ENCODE peak calls at places on chromosomes 7 and 10, in seven cellular contexts. O, J, P, R, D, X and Q are unnamed samples.
A peak's percentile ranks its signal among the peaks of the same experiment; 100 is the strongest.

GRCh38 chr7:149136118-149136517 is 10.0 kb upstream of the ZNF425 start:
- DNase-seq in O (no peak), J (no peak), P (no peak), R (no peak), D (no peak), X (no peak), Q (no peak)

GRCh38 chr10:93261961-93262610 is 188.4 kb downstream of the CYP26A1 start:
- DNase-seq in O (no peak), J (no peak), P (peak; percentile 49), R (peak; percentile 58), D (no peak), X (no peak), Q (no peak)

GRCh38 chr7:50978633-50979215 is 196.0 kb upstream of the GRB10 start:
- DNase-seq in O (no peak), J (no peak), P (peak; percentile 16), R (no peak), D (no peak), X (peak; percentile 56), Q (no peak)

GRCh38 chr10:132918617-132919373 is 23.6 kb downstream of the CFAP46 start:
- DNase-seq in O (no peak), J (no peak), P (no peak), R (no peak), D (no peak), X (no peak), Q (no peak)

GRCh38 chr10:96968682-96969423 is 136.8 kb downstream of the LCOR start:
- DNase-seq in O (no peak), J (no peak), P (no peak), R (no peak), D (no peak), X (no peak), Q (no peak)

GRCh38 chr10:125001313-125002043 is 59.6 kb downstream of the ZRANB1 start:
- DNase-seq in O (no peak), J (no peak), P (no peak), R (no peak), D (no peak), X (no peak), Q (no peak)

GRCh38 chr10:77236700-77237099 is 400.9 kb downstream of the KCNMA1 start:
- DNase-seq in O (no peak), J (no peak), P (peak; percentile 63), R (peak; percentile 79), D (no peak), X (no peak), Q (no peak)

GRCh38 chr7:101575168-101575567 is 53.9 kb downstream of the MYL10 start:
- DNase-seq in O (no peak), J (peak; percentile 93), P (no peak), R (no peak), D (no peak), X (peak; percentile 84), Q (no peak)

GRCh38 chr10:97013568-97013967 is 172.2 kb downstream of the SLIT1 start:
- DNase-seq in O (no peak), J (peak; percentile 19), P (no peak), R (no peak), D (no peak), X (no peak), Q (no peak)

GRCh38 chr10:7184660-7185366 is 226.0 kb downstream of the SFMBT2 start:
- DNase-seq in O (no peak), J (no peak), P (no peak), R (no peak), D (no peak), X (no peak), Q (peak; percentile 8)

GRCh38 chr10:58743466-58744115 is 230.9 kb downstream of the BICC1 start:
- DNase-seq in O (peak; percentile 41), J (no peak), P (peak; percentile 7), R (peak; percentile 85), D (no peak), X (peak; percentile 88), Q (peak; percentile 94)

GRCh38 chr7:66912195-66912594 is 8.8 kb upstream of the TMEM248 start:
- DNase-seq in O (no peak), J (no peak), P (no peak), R (no peak), D (no peak), X (no peak), Q (no peak)

GRCh38 chr7:66905689-66906088 is 15.3 kb upstream of the TMEM248 start:
- DNase-seq in O (no peak), J (peak; percentile 62), P (no peak), R (no peak), D (peak; percentile 56), X (peak; percentile 70), Q (peak; percentile 11)

GRCh38 chr7:66907731-66908130 is 13.3 kb upstream of the TMEM248 start:
- DNase-seq in O (no peak), J (no peak), P (no peak), R (no peak), D (no peak), X (no peak), Q (no peak)

GRCh38 chr7:66913118-66914049 is 7.6 kb upstream of the TMEM248 start:
- DNase-seq in O (no peak), J (no peak), P (no peak), R (no peak), D (no peak), X (peak; percentile 72), Q (no peak)

GRCh38 chr7:66910789-66911188 is 10.2 kb upstream of the TMEM248 start:
- DNase-seq in O (no peak), J (no peak), P (no peak), R (no peak), D (no peak), X (no peak), Q (no peak)
- H3K18ac ChIP-seq in O (no peak overlapping the region), J (no peak overlapping the region), P (no peak overlapping the region), R (no peak overlapping the region), D (no peak overlapping the region), X (no peak overlapping the region), Q (no peak overlapping the region)

GRCh38 chr7:78578701-78579100 is 780.1 kb downstream of the PHTF2 start:
- DNase-seq in O (peak; percentile 59), J (peak; percentile 78), P (no peak), R (no peak), D (no peak), X (peak; percentile 93), Q (no peak)
- H3K18ac ChIP-seq in O (no peak overlapping the region), J (no peak overlapping the region), P (no peak overlapping the region), R (no peak overlapping the region), D (no peak overlapping the region), X (peak overlapping the region; percentile 88), Q (no peak overlapping the region)

GRCh38 chr7:6486438-6487183 is 38.9 kb upstream of the DAGLB start:
- DNase-seq in O (no peak), J (no peak), P (no peak), R (no peak), D (no peak), X (no peak), Q (no peak)

GRCh38 chr7:6487184-6487545 is 39.4 kb upstream of the DAGLB start:
- DNase-seq in O (no peak), J (no peak), P (no peak), R (no peak), D (no peak), X (no peak), Q (no peak)

GRCh38 chr7:6494365-6494764 is 46.6 kb upstream of the DAGLB start:
- DNase-seq in O (no peak), J (no peak), P (no peak), R (no peak), D (no peak), X (no peak), Q (no peak)

DNA sequence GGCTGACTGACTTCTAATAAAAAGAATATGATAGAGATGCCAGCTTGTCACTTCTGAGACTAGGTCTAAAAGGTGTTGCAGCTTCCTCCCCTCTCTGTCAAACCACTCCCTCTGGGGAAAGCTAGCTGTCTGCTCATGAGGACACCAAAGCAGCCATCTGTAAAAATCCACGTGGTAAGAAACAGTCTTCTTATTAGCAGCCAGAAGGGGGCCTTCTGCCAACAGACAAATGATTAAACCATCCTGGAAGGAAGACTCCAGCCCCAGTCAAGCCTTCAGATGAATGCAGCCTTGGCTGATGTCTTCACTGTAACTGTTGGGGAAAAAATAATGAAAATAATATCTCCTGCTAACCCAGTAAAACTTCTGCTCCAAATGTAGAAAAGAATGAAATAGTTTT is 41.9 kb upstream of the DAGLB start:
- DNase-seq in O (no peak), J (no peak), P (no peak), R (no peak), D (no peak), X (peak; percentile 64), Q (no peak)
- H3K18ac ChIP-seq in O (no peak overlapping the region), J (no peak overlapping the region), P (no peak overlapping the region), R (no peak overlapping the region), D (no peak overlapping the region), X (no peak overlapping the region), Q (no peak overlapping the region)

GRCh38 chr10:80436459-80437098 is 17.5 kb upstream of the TSPAN14 start:
- DNase-seq in O (no peak), J (no peak), P (no peak), R (no peak), D (no peak), X (no peak), Q (peak; percentile 25)
- H3K18ac ChIP-seq in O (no peak overlapping the region), J (no peak overlapping the region), P (no peak overlapping the region), R (no peak overlapping the region), D (no peak overlapping the region), X (no peak overlapping the region), Q (no peak overlapping the region)

DNA sequence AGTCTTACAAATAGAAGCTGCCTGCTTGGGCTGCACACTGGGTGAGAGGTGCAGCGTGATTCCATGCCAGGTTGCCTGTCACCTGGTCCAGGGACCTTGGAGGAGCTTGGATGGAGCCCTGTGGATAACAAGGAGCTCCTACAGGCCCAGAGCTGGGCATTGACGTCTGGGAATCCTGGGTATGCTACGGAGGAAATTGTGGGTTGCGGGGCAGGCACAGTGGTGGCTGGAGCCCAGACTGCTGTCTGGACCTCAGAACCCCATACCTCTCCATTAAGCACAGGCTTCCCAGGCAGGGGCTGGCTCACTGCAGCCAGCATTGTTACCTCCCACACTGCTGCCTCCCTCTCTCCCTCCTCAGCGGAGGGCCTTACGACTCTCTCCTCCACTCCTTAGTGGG is 309.1 kb downstream of the RPS24 start:
- DNase-seq in O (no peak), J (peak; percentile 11), P (no peak), R (no peak), D (peak; percentile 32), X (no peak), Q (no peak)
- H3K18ac ChIP-seq in O (peak overlapping the region; percentile 21), J (peak overlapping the region; percentile 18), P (no peak overlapping the region), R (no peak overlapping the region), D (no peak overlapping the region), X (no peak overlapping the region), Q (no peak overlapping the region)

GRCh38 chr7:110775046-110775445 is 315.9 kb upstream of the LRRN3 start:
- DNase-seq in O (no peak), J (no peak), P (peak; percentile 12), R (peak; percentile 73), D (no peak), X (no peak), Q (peak; percentile 55)
- H3K18ac ChIP-seq in O (no peak overlapping the region), J (no peak overlapping the region), P (no peak overlapping the region), R (no peak overlapping the region), D (no peak overlapping the region), X (no peak overlapping the region), Q (no peak overlapping the region)